ENCODE peak calls at places on chromosomes 11 and 22, in four cellular contexts. G is spleen, P is HL-60, D is suprapubic skin. J is an unnamed sample.

GRCh38 chr11:31487848-31488247 is 21.6 kb downstream of the IMMP1L start:
- DNase-seq in P (peak), D (no peak), G (no peak), J (no peak)

GRCh38 chr22:28129319-28129962 is 210.4 kb upstream of the PITPNB start:
- DNase-seq in D (no peak), G (no peak), P (no peak), J (no peak)

GRCh38 chr22:47131611-47132427 is 369.4 kb downstream of the TBC1D22A start:
- DNase-seq in P (no peak), G (no peak), D (no peak), J (no peak)

GRCh38 chr22:40021401-40022000 is 26.7 kb downstream of the FAM83F start:
- DNase-seq in G (peak), P (no peak), D (no peak), J (no peak)

GRCh38 chr22:20885557-20886323 is 26.9 kb downstream of the SNAP29 start:
- DNase-seq in P (peak), G (peak), D (peak), J (peak)

GRCh38 chr11:105665281-105665680 is 55.4 kb downstream of the GRIA4 start:
- DNase-seq in P (no peak), D (no peak), G (no peak), J (no peak)

GRCh38 chr11:105862736-105863367 is 159.2 kb downstream of the MSANTD4 start:
- DNase-seq in D (no peak), G (no peak), P (peak), J (no peak)

GRCh38 chr11:36235750-36236149 is 53.5 kb downstream of the COMMD9 start:
- DNase-seq in P (no peak), D (no peak), G (no peak), J (no peak)

DNA sequence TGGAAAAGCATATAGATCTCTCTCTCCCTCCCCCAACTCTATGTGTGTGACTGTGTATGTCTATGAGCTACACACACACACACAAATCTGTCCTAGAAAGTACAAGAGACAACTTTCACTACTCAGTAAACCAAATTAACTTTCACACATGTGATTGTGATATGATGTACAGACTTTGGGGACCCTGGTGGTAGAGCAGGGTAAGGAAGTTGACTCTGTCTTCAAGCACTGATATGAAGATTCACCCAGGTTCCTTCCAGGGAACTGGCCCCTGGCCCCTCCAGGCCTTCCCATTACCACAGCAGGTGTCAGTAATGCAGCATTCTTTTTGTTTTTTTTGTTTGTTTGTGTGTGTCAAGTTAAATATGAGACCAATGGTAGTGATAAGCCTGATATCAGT is 66.1 kb upstream of the PTH start:
- DNase-seq in D (no peak), P (no peak), G (no peak), J (no peak)
- TF ChIP-seq POLR2AphosphoS5 in D (no peak), P (no peak), G (no peak), J (no peak)

DNA sequence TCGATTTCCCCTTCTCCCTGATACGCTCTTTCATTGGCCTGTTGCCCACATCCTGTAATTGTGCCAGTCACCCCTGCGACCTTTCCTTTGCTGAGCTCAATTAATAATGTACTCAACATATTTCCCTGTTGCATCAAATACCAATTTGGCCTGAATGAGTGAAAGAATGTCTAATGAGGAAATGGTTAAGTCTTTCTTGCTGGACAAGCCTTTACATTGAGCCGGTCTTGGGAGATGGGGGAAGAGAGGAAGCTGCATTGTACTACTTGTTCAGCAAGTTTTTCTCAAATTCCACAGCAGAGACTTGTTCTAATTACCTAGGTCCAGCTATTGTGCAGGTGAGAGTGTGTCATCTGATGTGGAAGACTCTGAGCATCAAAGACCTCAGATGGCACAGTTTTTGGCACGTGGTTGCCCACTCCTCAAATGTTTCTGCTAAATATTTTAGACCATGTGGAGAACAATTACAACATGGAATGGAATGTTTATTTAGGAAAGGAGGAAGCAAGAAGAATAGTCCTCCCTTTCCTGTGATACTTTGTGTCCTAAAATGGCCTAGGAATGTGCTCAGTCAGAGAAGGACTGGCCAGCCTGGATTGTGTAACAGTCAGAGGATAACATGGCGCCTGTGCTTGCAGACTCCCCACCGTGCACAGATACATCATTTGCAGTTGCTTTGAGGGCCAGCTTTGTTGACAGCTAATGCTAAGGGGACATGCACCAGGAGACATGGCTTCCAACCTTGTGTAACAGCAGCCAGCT is 129.5 kb upstream of the E2F8 start:
- DNase-seq in P (no peak), D (no peak), G (no peak), J (peak)
- TF ChIP-seq POLR2AphosphoS5 in P (no peak), D (peak), G (no peak), J (peak)

DNA sequence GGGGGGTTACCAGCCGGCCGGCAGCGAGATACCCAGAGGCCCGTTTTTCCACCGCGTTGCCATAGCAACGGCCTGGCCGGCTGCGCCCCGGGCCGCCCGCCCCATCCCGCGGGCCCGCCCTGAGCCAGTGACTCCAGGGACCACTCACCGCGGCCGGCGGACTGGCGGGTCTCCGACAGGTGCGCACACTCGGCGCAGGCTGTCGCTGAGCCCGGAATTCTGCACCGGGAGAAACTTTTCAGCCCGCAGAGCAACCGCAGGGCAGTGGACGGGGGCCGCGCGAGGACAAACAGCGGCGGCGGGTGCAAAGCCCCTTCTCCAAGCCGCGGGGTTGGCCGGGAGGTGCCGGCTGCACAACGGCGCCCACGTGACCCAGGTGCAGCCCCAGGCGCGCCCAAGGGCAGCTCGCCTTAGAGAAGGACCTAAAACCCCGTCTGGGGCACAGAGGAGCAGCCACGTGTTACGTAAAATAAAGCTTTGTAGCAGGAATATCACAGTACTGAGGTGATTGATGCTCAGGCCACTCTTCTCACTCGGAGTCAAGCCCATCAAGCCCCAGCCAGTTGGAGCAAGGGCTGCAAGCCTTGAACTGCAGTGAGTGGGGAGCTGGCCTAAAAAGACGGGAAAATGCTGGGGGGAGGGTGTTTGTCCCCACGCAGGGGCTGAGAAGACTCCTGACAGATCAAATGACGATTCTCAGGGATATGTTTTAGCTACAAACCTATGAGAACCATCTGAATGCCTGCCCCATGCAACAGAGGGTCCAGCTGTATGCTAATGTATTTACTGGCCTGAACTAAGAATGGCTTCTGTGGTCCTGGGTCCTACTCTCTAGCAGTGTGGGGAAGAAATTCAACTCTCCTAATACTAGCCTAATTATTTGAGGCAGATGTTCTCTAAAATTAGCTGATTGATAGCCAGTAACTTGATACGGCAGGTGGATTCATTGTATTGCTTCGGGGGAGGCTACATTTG is at the start of gene STK33:
- DNase-seq in P (peak), D (no peak), G (peak), J (no peak)
- TF ChIP-seq POLR2AphosphoS5 in P (peak), D (no peak), G (no peak), J (no peak)

DNA sequence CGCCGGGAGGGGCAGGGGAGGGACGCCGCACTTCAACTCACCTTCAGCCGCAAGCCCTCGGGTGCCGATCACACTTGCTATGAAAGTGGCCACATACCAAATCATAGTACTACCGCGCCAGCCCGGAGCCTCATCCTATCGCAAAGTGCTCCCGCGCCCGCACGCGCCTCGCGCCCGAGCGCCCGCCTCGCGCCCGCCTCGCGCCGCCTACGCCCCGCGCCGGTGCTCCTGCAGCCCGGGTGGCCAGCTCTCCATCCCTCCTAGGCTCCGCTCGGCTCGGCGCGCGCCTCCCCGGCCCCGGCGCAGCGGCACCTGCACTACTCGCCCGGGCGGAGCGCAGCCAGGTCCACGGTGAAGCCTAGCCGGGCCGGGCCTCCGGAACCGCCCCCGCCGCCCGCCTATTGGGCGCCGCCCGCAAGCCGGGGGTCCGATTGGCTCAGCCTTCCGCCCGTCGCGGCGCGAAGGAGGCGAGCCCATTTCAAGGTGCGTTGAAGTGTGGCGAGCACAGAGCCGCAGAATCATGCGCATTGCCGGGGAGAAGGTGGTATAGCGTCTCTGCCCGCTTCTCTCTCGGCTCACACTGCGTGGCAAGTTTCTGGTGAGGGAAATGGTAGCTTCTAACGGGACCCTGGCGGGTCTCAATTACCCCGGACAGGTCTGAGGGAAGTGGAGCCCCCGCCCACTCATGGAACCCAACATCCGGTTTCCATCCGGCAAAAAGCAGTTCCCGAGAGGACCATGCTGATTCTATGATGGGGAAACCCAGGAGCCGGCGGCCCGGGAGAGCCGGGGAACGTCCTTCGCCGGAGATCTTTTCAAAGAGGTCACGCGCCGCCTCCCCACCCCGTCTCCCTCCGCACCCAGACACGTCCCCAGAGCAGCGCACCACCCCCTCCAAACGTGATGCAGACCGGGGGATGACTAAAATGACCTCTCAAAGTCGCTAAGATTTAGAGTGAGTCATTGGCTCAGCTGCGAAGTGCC is at the start of gene IGSF9B:
- DNase-seq in G (peak), D (no peak), P (peak), J (peak)
- TF ChIP-seq POLR2AphosphoS5 in G (peak), D (no peak), P (no peak), J (no peak)

GRCh38 chr11:61917357-61918109 is at the start of gene RAB3IL1:
- DNase-seq in P (no peak), D (peak), G (peak), J (no peak)
- TF ChIP-seq POLR2AphosphoS5 in P (no peak), D (no peak), G (peak), J (peak)

GRCh38 chr11:102396708-102397563 is 49.9 kb downstream of the BIRC2 start:
- DNase-seq in D (no peak), P (no peak), G (no peak), J (no peak)
- TF ChIP-seq POLR2AphosphoS5 in D (no peak), P (no peak), G (no peak), J (no peak)

DNA sequence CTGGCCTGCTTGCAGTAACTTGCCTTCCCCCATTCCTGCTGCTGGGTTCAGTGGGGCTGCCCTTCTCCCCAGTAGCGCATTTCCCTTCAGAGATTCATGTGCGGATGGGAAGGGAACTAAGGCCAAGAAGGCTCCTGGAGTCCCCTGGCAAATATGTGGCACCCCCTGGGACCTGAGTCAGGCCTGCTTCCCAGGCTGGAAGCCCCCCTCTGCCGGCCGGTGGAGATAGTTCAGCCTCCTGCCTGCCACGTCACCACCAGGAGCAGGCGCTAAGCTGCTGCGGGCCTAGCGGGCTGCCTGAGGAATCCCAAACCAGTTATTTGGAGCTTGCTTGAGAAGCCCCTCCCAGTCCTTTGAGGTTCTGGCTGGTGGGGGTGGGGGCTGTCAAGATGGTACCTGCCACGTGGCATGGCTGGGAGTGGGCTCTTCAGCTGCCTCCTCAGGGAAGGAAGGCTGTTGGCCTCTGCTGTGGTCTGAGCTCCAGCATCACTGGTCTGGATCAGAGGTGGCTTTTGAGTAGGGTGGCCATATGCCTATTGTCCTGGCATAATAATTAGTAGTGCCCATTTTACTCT is 2.0 kb downstream of the SERPINH1 start:
- DNase-seq in P (no peak), D (no peak), G (no peak), J (no peak)
- TF ChIP-seq POLR2AphosphoS5 in P (no peak), D (no peak), G (no peak), J (no peak)

DNA sequence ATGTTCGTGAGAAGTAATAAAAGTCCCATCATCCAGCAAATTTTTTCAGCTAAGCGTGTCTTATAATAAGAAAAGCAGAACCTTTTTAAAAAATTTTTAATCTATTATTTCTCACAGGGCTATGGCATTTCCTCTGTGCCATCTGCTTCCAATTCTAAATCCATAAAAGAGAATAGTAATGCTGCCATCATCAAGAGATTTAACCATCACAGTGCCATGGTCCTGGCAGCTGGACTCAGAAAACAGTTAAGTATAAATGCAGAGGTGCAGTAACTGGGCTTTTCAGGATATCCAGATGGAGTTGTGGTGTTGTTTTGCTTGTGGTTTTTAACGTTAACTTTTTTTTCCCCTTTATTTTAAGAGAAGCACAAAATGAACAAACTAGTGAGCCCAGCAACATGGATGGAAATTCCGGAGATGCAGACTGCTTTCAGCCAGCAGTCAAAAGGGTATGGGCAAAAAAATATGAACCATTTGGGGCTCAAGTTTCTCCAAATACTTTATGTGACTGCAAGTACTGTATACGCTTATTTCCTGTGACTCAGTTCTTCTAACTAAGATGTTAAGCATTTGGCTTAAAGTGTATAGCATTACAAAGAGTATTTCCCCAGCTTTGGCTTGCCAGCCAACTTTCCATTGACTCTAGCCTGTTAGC is 25.2 kb downstream of the GTF2H1 start:
- DNase-seq in G (no peak), P (no peak), D (no peak), J (no peak)
- TF ChIP-seq POLR2AphosphoS5 in G (no peak), P (no peak), D (no peak), J (no peak)

GRCh38 chr11:111911563-111912401 is at the start of gene CRYAB:
- DNase-seq in G (no peak), D (peak), P (no peak), J (peak)
- TF ChIP-seq POLR2AphosphoS5 in G (peak), D (peak), P (no peak), J (peak)

GRCh38 chr11:111963786-111964385 is 26.7 kb downstream of the DIXDC1 start:
- DNase-seq in P (no peak), G (no peak), D (no peak), J (no peak)

GRCh38 chr11:111961389-111962300 is 24.5 kb downstream of the DIXDC1 start:
- DNase-seq in G (no peak), D (no peak), P (no peak), J (no peak)

GRCh38 chr11:111967651-111968050 is 30.5 kb downstream of the DIXDC1 start:
- DNase-seq in P (no peak), D (no peak), G (no peak), J (no peak)

GRCh38 chr11:111969344-111969743 is 32.2 kb downstream of the DIXDC1 start:
- DNase-seq in D (no peak), G (no peak), P (no peak), J (no peak)

GRCh38 chr11:111966678-111967077 is 29.5 kb downstream of the DIXDC1 start:
- DNase-seq in G (no peak), P (no peak), D (no peak), J (no peak)
- TF ChIP-seq POLR2AphosphoS5 in G (no peak), P (no peak), D (no peak), J (no peak)

J was measured in breast epithelium.